ENCODE peak calls at places on chromosomes 3 and 15, in nine cellular contexts. One of them, this sample, is unnamed.

GRCh38 chr3:41138601-41139000 is 60.7 kb upstream of the CTNNB1 start:
- DNase-seq in T-helper 2 cell: no peak
- DNase-seq in adrenal gland: no peak
- DNase-seq in A549: no peak
- DNase-seq in activated T-cell treated with anti-CD3 and anti-CD28 coated beads for 1 hour: no peak
- DNase-seq in pancreas: no peak
- DNase-seq in SK-N-DZ: no peak
- DNase-seq in aorta: no peak
- DNase-seq in mesenchymal stem cell: no peak
- DNase-seq in this sample: no peak

GRCh38 chr3:18758047-18758704 is 333.0 kb upstream of the SATB1 start:
- DNase-seq in adrenal gland: no peak
- DNase-seq in T-helper 2 cell: peak; percentile 65
- DNase-seq in SK-N-DZ: peak; percentile 75
- DNase-seq in pancreas: no peak
- DNase-seq in mesenchymal stem cell: peak; percentile 20
- DNase-seq in activated T-cell treated with anti-CD3 and anti-CD28 coated beads for 1 hour: no peak
- DNase-seq in aorta: no peak
- DNase-seq in A549: peak; percentile 50
- DNase-seq in this sample: no peak

GRCh38 chr3:130242850-130243569 is 102.5 kb upstream of the COL6A5 start:
- DNase-seq in mesenchymal stem cell: peak; percentile 18
- DNase-seq in activated T-cell treated with anti-CD3 and anti-CD28 coated beads for 1 hour: no peak
- DNase-seq in SK-N-DZ: peak; percentile 10
- DNase-seq in T-helper 2 cell: no peak
- DNase-seq in A549: peak; percentile 6
- DNase-seq in pancreas: no peak
- DNase-seq in aorta: no peak
- DNase-seq in adrenal gland: no peak
- DNase-seq in this sample: no peak

GRCh38 chr3:152703245-152703900 is 131.6 kb upstream of the P2RY1 start:
- DNase-seq in A549: no peak
- DNase-seq in SK-N-DZ: no peak
- DNase-seq in mesenchymal stem cell: no peak
- DNase-seq in pancreas: no peak
- DNase-seq in aorta: no peak
- DNase-seq in activated T-cell treated with anti-CD3 and anti-CD28 coated beads for 1 hour: no peak
- DNase-seq in T-helper 2 cell: no peak
- DNase-seq in adrenal gland: no peak
- DNase-seq in this sample: no peak

GRCh38 chr3:131193671-131194291 is 167.1 kb downstream of the NEK11 start:
- DNase-seq in A549: peak; percentile 9
- DNase-seq in mesenchymal stem cell: peak; percentile 8
- DNase-seq in adrenal gland: no peak
- DNase-seq in aorta: no peak
- DNase-seq in SK-N-DZ: no peak
- DNase-seq in activated T-cell treated with anti-CD3 and anti-CD28 coated beads for 1 hour: no peak
- DNase-seq in pancreas: no peak
- DNase-seq in T-helper 2 cell: no peak
- DNase-seq in this sample: no peak

GRCh38 chr3:68018275-68018674 is 363.9 kb upstream of the SUCLG2 start:
- DNase-seq in mesenchymal stem cell: no peak
- DNase-seq in A549: peak; percentile 0
- DNase-seq in SK-N-DZ: no peak
- DNase-seq in activated T-cell treated with anti-CD3 and anti-CD28 coated beads for 1 hour: no peak
- DNase-seq in adrenal gland: no peak
- DNase-seq in pancreas: no peak
- DNase-seq in T-helper 2 cell: no peak
- DNase-seq in aorta: no peak
- DNase-seq in this sample: no peak

GRCh38 chr15:69976366-69976994 is 121.2 kb downstream of the TLE3 start:
- DNase-seq in pancreas: no peak
- DNase-seq in aorta: no peak
- DNase-seq in A549: peak; percentile 35
- DNase-seq in SK-N-DZ: no peak
- DNase-seq in activated T-cell treated with anti-CD3 and anti-CD28 coated beads for 1 hour: peak; percentile 36
- DNase-seq in mesenchymal stem cell: peak; percentile 60
- DNase-seq in adrenal gland: peak; percentile 29
- DNase-seq in T-helper 2 cell: no peak
- DNase-seq in this sample: no peak

GRCh38 chr3:176741648-176742047 is 455.6 kb downstream of the TBL1XR1 start:
- DNase-seq in adrenal gland: no peak
- DNase-seq in pancreas: no peak
- DNase-seq in A549: no peak
- DNase-seq in mesenchymal stem cell: peak; percentile 22
- DNase-seq in SK-N-DZ: peak; percentile 23
- DNase-seq in activated T-cell treated with anti-CD3 and anti-CD28 coated beads for 1 hour: no peak
- DNase-seq in aorta: no peak
- DNase-seq in T-helper 2 cell: no peak
- DNase-seq in this sample: no peak

GRCh38 chr3:159766563-159767185 is 222.0 kb upstream of the IL12A start:
- DNase-seq in aorta: no peak
- DNase-seq in T-helper 2 cell: no peak
- DNase-seq in SK-N-DZ: peak; percentile 52
- DNase-seq in A549: peak; percentile 69
- DNase-seq in activated T-cell treated with anti-CD3 and anti-CD28 coated beads for 1 hour: no peak
- DNase-seq in mesenchymal stem cell: peak; percentile 71
- DNase-seq in pancreas: no peak
- DNase-seq in adrenal gland: no peak
- DNase-seq in this sample: no peak

GRCh38 chr3:52539010-52539653 is 2.7 kb downstream of the UQCC5 start:
- DNase-seq in activated T-cell treated with anti-CD3 and anti-CD28 coated beads for 1 hour: no peak
- DNase-seq in T-helper 2 cell: no peak
- DNase-seq in A549: no peak
- DNase-seq in aorta: no peak
- DNase-seq in pancreas: no peak
- DNase-seq in mesenchymal stem cell: no peak
- DNase-seq in adrenal gland: no peak
- DNase-seq in SK-N-DZ: no peak
- DNase-seq in this sample: no peak

GRCh38 chr3:71309886-71310285 is 273.6 kb downstream of the FOXP1 start:
- DNase-seq in aorta: no peak
- DNase-seq in SK-N-DZ: no peak
- DNase-seq in mesenchymal stem cell: no peak
- DNase-seq in pancreas: no peak
- DNase-seq in adrenal gland: no peak
- DNase-seq in activated T-cell treated with anti-CD3 and anti-CD28 coated beads for 1 hour: no peak
- DNase-seq in T-helper 2 cell: no peak
- DNase-seq in A549: no peak
- DNase-seq in this sample: no peak

GRCh38 chr3:106399208-106399607 is 530.4 kb upstream of the CBLB start:
- DNase-seq in activated T-cell treated with anti-CD3 and anti-CD28 coated beads for 1 hour: no peak
- DNase-seq in A549: no peak
- DNase-seq in mesenchymal stem cell: peak; percentile 63
- DNase-seq in aorta: no peak
- DNase-seq in adrenal gland: no peak
- DNase-seq in pancreas: no peak
- DNase-seq in T-helper 2 cell: no peak
- DNase-seq in SK-N-DZ: no peak
- DNase-seq in this sample: no peak

GRCh38 chr3:153166206-153166605 is 4.2 kb downstream of the RAP2B start:
- DNase-seq in SK-N-DZ: no peak
- DNase-seq in pancreas: no peak
- DNase-seq in aorta: no peak
- DNase-seq in mesenchymal stem cell: no peak
- DNase-seq in T-helper 2 cell: peak; percentile 43
- DNase-seq in A549: no peak
- DNase-seq in adrenal gland: no peak
- DNase-seq in activated T-cell treated with anti-CD3 and anti-CD28 coated beads for 1 hour: no peak
- DNase-seq in this sample: no peak

GRCh38 chr3:31371464-31371863 is 161.3 kb upstream of the STT3B start:
- DNase-seq in activated T-cell treated with anti-CD3 and anti-CD28 coated beads for 1 hour: no peak
- DNase-seq in adrenal gland: no peak
- DNase-seq in pancreas: no peak
- DNase-seq in mesenchymal stem cell: no peak
- DNase-seq in T-helper 2 cell: no peak
- DNase-seq in aorta: no peak
- DNase-seq in SK-N-DZ: no peak
- DNase-seq in A549: no peak
- DNase-seq in this sample: no peak

GRCh38 chr3:123883656-123884257 is 375 bp downstream of the MYLK start:
- DNase-seq in mesenchymal stem cell: peak; percentile 32
- DNase-seq in aorta: peak; percentile 86
- DNase-seq in pancreas: peak; percentile 61
- DNase-seq in A549: peak; percentile 16
- DNase-seq in activated T-cell treated with anti-CD3 and anti-CD28 coated beads for 1 hour: no peak
- DNase-seq in T-helper 2 cell: no peak
- DNase-seq in adrenal gland: no peak
- DNase-seq in SK-N-DZ: no peak
- DNase-seq in this sample: no peak